ENCODE peak calls at places on chromosomes 6 and 20, in seven cellular contexts. R is dorsolateral prefrontal cortex, S is PC-9, E is IMR-90, N is heart left ventricle, P is astrocyte of the spinal cord, V is cardiac fibroblast. Q is an unnamed sample.

GRCh38 chr20:31718952-31719643 is 3.6 kb downstream of the BCL2L1 start:
- DNase-seq in R (no peak), S (peak; percentile 98), E (no peak), N (no peak), P (no peak), V (no peak), Q (peak; percentile 18)

GRCh38 chr6:127267742-127268588 is 1.3 kb downstream of the RNF146 start:
- DNase-seq in R (no peak), S (no peak), E (no peak), N (no peak), P (no peak), V (no peak), Q (no peak)

GRCh38 chr6:149723771-149724417 is 6.0 kb upstream of the LATS1 start:
- DNase-seq in R (no peak), S (peak; percentile 51), E (peak; percentile 79), N (peak; percentile 21), P (peak; percentile 75), V (peak; percentile 88), Q (peak; percentile 77)

GRCh38 chr20:51735728-51736600 is 32.2 kb downstream of the ATP9A start:
- DNase-seq in R (no peak), S (no peak), E (no peak), N (no peak), P (no peak), V (no peak), Q (no peak)

GRCh38 chr6:153849072-153849759 is 189.8 kb upstream of the OPRM1 start:
- DNase-seq in R (no peak), S (no peak), E (no peak), N (no peak), P (no peak), V (peak; percentile 38), Q (no peak)

GRCh38 chr6:4351857-4352669 is 216.7 kb upstream of the ECI2 start:
- DNase-seq in R (peak; percentile 89), S (peak; percentile 69), E (peak; percentile 95), N (peak; percentile 80), P (peak; percentile 93), V (peak; percentile 98), Q (peak; percentile 92)

GRCh38 chr6:20197251-20197650 is 15.0 kb downstream of the MBOAT1 start:
- DNase-seq in R (no peak), S (no peak), E (no peak), N (no peak), P (no peak), V (no peak), Q (peak; percentile 52)

GRCh38 chr20:6519556-6519955 is 247.9 kb upstream of the BMP2 start:
- DNase-seq in R (no peak), S (no peak), E (peak; percentile 91), N (no peak), P (peak; percentile 92), V (peak; percentile 39), Q (peak; percentile 6)

GRCh38 chr6:52285174-52286068 is 879 bp upstream of the MCM3 start:
- DNase-seq in R (no peak), S (no peak), E (peak; percentile 17), N (no peak), P (no peak), V (peak; percentile 30), Q (peak; percentile 74)

GRCh38 chr6:108156180-108156937 is 9.5 kb upstream of the NR2E1 start:
- DNase-seq in R (no peak), S (no peak), E (no peak), N (no peak), P (no peak), V (no peak), Q (no peak)

GRCh38 chr20:11717562-11717961 is 200.1 kb upstream of the BTBD3 start:
- DNase-seq in R (no peak), S (no peak), E (no peak), N (no peak), P (no peak), V (no peak), Q (no peak)

GRCh38 chr6:25670208-25670607 is 18.2 kb downstream of the SCGN start:
- DNase-seq in R (no peak), S (no peak), E (no peak), N (no peak), P (no peak), V (no peak), Q (no peak)

GRCh38 chr6:105193647-105194046 is 13.8 kb upstream of the POPDC3 start:
- DNase-seq in R (no peak), S (no peak), E (peak; percentile 80), N (no peak), P (peak; percentile 79), V (peak; percentile 71), Q (peak; percentile 89)

GRCh38 chr6:43744490-43744889 is 25.5 kb upstream of the VEGFA start:
- DNase-seq in R (no peak), S (no peak), E (no peak), N (no peak), P (no peak), V (no peak), Q (no peak)

GRCh38 chr6:157233156-157233555 is 90.2 kb downstream of the TMEM242 start:
- DNase-seq in R (peak; percentile 30), S (no peak), E (no peak), N (no peak), P (no peak), V (no peak), Q (no peak)

GRCh38 chr6:133889557-133890301 is 816 bp downstream of the TCF21 start:
- DNase-seq in R (no peak), S (no peak), E (peak; percentile 73), N (peak; percentile 20), P (peak; percentile 60), V (peak; percentile 68), Q (no peak)

GRCh38 chr20:47411161-47411560 is 54.7 kb upstream of the ZMYND8 start:
- DNase-seq in R (no peak), S (no peak), E (no peak), N (peak; percentile 22), P (no peak), V (peak; percentile 9), Q (peak; percentile 19)
- H3K4me3 ChIP-seq in R (no peak overlapping the region), S (no peak overlapping the region), E (no peak overlapping the region), N (no peak overlapping the region), P (no peak overlapping the region), V (no peak overlapping the region), Q (no peak overlapping the region)

DNA sequence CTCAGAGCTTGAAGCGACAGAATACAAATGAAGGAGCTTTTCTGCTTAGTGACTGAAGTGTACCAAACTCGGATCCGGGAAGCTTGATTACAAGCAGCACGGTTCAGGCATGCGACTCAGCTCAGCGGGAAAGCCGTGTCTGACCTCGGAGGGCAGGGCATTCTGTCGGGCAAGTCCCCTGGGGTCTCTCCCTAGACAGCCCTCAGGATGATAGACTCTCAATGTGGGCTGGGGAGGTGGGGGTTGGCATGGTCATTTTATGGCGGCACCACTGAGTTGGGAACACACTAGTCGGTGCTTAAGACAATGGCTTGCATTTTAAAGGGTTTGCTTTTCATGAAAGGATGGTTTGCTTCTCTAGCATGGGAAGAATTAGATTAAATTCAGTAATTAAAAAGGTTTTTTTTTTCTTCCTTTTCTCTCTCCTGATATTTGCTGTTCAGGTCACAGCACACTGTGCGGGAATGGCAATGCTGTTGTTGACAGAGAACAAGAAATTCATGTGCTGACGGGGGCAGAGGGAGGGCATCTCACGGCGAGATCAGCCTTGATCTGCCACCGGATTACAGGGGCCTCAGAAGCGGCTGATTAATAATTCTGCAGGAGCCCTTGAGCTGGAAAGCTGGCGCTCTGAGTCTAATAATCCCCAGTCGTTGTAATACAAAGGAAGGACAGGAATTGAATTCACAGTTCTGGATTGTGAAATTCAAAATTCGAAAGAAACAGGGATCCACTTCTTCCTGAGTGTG is 80.7 kb upstream of the TRAF3IP2 start:
- DNase-seq in R (no peak), S (no peak), E (no peak), N (no peak), P (peak; percentile 20), V (no peak), Q (no peak)
- H3K4me3 ChIP-seq in R (peak overlapping the region; percentile 39), S (no peak overlapping the region), E (no peak overlapping the region), N (no peak overlapping the region), P (no peak overlapping the region), V (no peak overlapping the region), Q (no peak overlapping the region)

GRCh38 chr6:33271608-33272357 is at the start of the genes RPS18 and VPS52:
- DNase-seq in R (peak; percentile 95), S (peak; percentile 94), E (peak; percentile 100), N (peak; percentile 95), P (peak; percentile 99), V (peak; percentile 100), Q (peak; percentile 99)

GRCh38 chr6:33273129-33273923 is 1.5 kb downstream of the RPS18 start:
- DNase-seq in R (no peak), S (peak; percentile 10), E (no peak), N (no peak), P (no peak), V (no peak), Q (no peak)

GRCh38 chr6:33272358-33273128 is 668 bp downstream of the RPS18 start:
- DNase-seq in R (no peak), S (peak; percentile 33), E (no peak), N (no peak), P (no peak), V (no peak), Q (no peak)

GRCh38 chr6:33276581-33276863 is 401 bp upstream of the B3GALT4 start:
- DNase-seq in R (no peak), S (no peak), E (no peak), N (no peak), P (no peak), V (no peak), Q (no peak)

DNA sequence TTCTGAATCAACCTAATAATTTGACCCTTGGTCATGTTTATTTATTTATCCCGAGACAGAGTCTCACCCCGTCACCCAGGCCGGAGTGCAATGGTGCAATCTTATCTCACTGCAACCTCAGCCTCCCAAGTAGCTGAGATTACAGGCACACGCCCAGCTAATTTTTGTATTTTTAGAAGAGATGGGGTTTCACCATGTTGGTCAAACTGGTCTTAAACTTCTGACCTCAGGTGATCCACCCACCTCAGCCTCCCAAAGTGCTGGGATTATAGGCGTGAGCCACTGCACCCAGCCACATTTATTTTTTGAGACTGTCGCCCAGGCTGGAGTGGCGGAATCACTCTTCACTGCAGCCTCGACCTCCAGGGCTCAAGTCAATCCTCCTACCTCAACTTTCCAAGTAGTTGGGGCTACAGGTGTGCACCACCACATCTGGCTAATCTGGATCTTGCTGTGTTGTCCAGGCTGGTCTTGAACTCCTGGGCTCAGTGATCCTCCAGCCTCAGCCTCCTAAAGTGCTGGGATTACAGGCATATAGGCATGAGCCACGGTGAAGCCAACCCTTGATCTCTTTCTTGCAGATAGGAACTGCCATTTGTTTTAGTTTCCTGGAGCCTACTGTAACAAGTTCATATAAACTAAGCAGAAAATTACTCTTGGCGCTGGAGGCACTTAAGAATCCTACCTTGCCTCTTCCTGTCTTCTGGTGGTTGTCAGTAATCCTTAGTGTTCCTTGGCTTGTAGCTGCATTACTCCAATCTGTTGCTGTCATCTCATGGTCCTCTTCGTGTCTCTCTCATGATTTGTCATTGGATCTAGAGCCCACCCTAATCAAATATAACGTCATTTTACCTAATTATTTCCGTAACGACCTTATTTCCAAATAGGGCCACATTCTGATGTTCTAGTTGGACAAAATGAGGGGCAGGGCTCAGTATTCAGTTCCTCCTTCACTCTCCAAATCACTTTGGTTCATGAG is 2.3 kb downstream of the RPS18 start:
- DNase-seq in R (no peak), S (peak; percentile 18), E (no peak), N (no peak), P (no peak), V (no peak), Q (no peak)
- H3K4me3 ChIP-seq in R (no peak overlapping the region), S (peak overlapping the region; percentile 70), E (no peak overlapping the region), N (no peak overlapping the region), P (peak overlapping the region; percentile 84), V (peak overlapping the region; percentile 95), Q (peak overlapping the region; percentile 93)

GRCh38 chr20:17957505-17958325 is 10.9 kb downstream of the SNX5 start:
- DNase-seq in R (no peak), S (no peak), E (peak; percentile 64), N (no peak), P (no peak), V (no peak), Q (no peak)
- H3K4me3 ChIP-seq in R (no peak overlapping the region), S (no peak overlapping the region), E (no peak overlapping the region), N (no peak overlapping the region), P (no peak overlapping the region), V (no peak overlapping the region), Q (no peak overlapping the region)